ENCODE peak calls at places on chromosome 9, in six cellular contexts. T, M, U, I, P and S are unnamed samples.

GRCh38 chr9:37529111-37529510 is 43.4 kb downstream of the POLR1E start:
- DNase-seq in T (no peak), M (no peak), U (no peak), I (peak; percentile 45), P (no peak), S (peak; percentile 52)

GRCh38 chr9:2087500-2088313 is 72.6 kb downstream of the SMARCA2 start:
- DNase-seq in T (no peak), M (peak; percentile 33), U (peak; percentile 87), I (peak; percentile 71), P (peak; percentile 87), S (peak; percentile 41)

GRCh38 chr9:84439253-84439652 is 98.7 kb upstream of the SLC28A3 start:
- DNase-seq in T (no peak), M (no peak), U (no peak), I (no peak), P (no peak), S (no peak)

GRCh38 chr9:6034954-6035353 is 19.5 kb upstream of the RANBP6 start:
- DNase-seq in T (no peak), M (no peak), U (no peak), I (no peak), P (no peak), S (no peak)

GRCh38 chr9:133331221-133331620 is 4.8 kb downstream of the SURF6 start:
- DNase-seq in T (no peak), M (no peak), U (no peak), I (no peak), P (no peak), S (no peak)

GRCh38 chr9:16030513-16031185 is 477.8 kb downstream of the CCDC171 start:
- DNase-seq in T (peak; percentile 79), M (no peak), U (peak; percentile 49), I (no peak), P (no peak), S (peak; percentile 80)

GRCh38 chr9:94865599-94866456 is 139.3 kb downstream of the AOPEP start:
- DNase-seq in T (no peak), M (peak; percentile 25), U (no peak), I (no peak), P (no peak), S (no peak)

GRCh38 chr9:92563701-92564100 is 27.9 kb upstream of the ECM2 start:
- DNase-seq in T (no peak), M (no peak), U (peak; percentile 28), I (no peak), P (no peak), S (no peak)

GRCh38 chr9:68950188-68950587 is 63.7 kb downstream of the PRKACG start:
- DNase-seq in T (no peak), M (no peak), U (no peak), I (no peak), P (no peak), S (no peak)

GRCh38 chr9:94175669-94176068 is 83.4 kb upstream of the ZNF169 start:
- DNase-seq in T (no peak), M (no peak), U (peak; percentile 57), I (no peak), P (no peak), S (no peak)

GRCh38 chr9:108609227-108609894 is 246.4 kb downstream of the ACTL7B start:
- DNase-seq in T (no peak), M (peak; percentile 5), U (no peak), I (no peak), P (no peak), S (peak; percentile 87)

GRCh38 chr9:92611621-92612275 is 58.2 kb downstream of the IPPK start:
- DNase-seq in T (no peak), M (no peak), U (no peak), I (no peak), P (no peak), S (no peak)

GRCh38 chr9:4021621-4022213 is 278.2 kb downstream of the GLIS3 start:
- DNase-seq in T (no peak), M (no peak), U (no peak), I (no peak), P (no peak), S (no peak)

GRCh38 chr9:127574089-127574921 is 37.8 kb upstream of the STXBP1 start:
- DNase-seq in T (peak; percentile 96), M (peak; percentile 58), U (no peak), I (no peak), P (no peak), S (peak; percentile 94)

GRCh38 chr9:121566401-121567141 is 66.9 kb upstream of the GGTA1 start:
- DNase-seq in T (no peak), M (no peak), U (no peak), I (no peak), P (no peak), S (peak; percentile 97)

GRCh38 chr9:109538346-109538745 is 40.2 kb upstream of the PTPN3 start:
- DNase-seq in T (peak; percentile 20), M (no peak), U (no peak), I (no peak), P (no peak), S (no peak)

GRCh38 chr9:138099803-138100598 is 222.4 kb downstream of the CACNA1B start:
- DNase-seq in T (no peak), M (no peak), U (no peak), I (no peak), P (no peak), S (peak; percentile 58)

GRCh38 chr9:76744336-76744735 is 19.9 kb upstream of the PCA3 start:
- DNase-seq in T (no peak), M (no peak), U (no peak), I (no peak), P (no peak), S (no peak)

GRCh38 chr9:85978496-85978895 is 37.5 kb downstream of the NAA35 start:
- DNase-seq in T (no peak), M (no peak), U (no peak), I (no peak), P (no peak), S (no peak)

GRCh38 chr9:113359385-113359784 is 10.0 kb downstream of the BSPRY start:
- DNase-seq in T (no peak), M (no peak), U (no peak), I (no peak), P (no peak), S (no peak)

GRCh38 chr9:88875394-88875793 is 115.9 kb upstream of the S1PR3 start:
- DNase-seq in T (no peak), M (no peak), U (no peak), I (no peak), P (no peak), S (peak; percentile 3)

GRCh38 chr9:101736723-101737122 is 1.7 kb downstream of the GRIN3A start:
- DNase-seq in T (no peak), M (peak; percentile 72), U (peak; percentile 84), I (no peak), P (peak; percentile 91), S (peak; percentile 37)

GRCh38 chr9:14987858-14988257 is 77.6 kb upstream of the FREM1 start:
- DNase-seq in T (no peak), M (no peak), U (no peak), I (no peak), P (no peak), S (no peak)

GRCh38 chr9:87323933-87324332 is 173.7 kb upstream of the DAPK1 start:
- DNase-seq in T (no peak), M (no peak), U (no peak), I (no peak), P (no peak), S (no peak)

GRCh38 chr9:96186601-96187011 is 115.4 kb downstream of the HSD17B3 start:
- DNase-seq in T (peak; percentile 8), M (peak; percentile 75), U (peak; percentile 72), I (no peak), P (peak; percentile 85), S (peak; percentile 86)

DNA sequence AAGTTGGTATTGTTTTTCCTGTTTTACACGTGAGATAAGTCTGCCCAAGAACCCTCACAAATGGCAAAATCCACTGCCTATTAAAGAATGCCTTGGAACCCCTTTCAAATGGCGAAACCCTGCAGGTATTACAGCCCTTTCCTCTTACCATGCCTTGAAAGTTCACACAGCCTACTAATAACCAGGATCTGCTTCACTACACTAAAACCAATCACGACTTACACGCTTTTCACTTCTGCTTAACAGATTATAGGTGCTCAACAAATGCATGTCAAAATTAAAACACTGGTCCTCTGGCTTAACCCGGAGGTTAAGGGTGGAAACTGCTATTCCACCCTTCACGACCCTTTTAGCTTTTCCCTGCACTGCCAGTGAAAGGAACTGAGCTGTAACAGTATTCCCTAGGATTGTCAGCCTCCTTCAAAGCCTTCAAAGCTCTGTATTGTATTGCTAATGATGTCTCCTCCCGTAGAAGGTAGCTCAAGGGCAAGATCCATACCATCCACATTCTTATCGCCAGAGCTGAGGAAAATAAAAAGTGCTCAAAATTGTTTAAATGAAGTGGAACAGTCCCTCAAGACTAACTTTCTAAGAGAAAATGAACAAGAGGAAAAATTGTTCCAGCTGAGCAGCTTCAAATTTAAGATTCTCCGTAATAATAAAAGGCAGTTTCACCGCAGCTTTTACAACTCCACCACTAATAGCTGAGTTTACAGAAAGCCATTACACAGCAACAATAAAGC is 996 bp downstream of the AUH start:
- DNase-seq in T (no peak), M (peak; percentile 12), U (peak; percentile 84), I (peak; percentile 27), P (peak; percentile 85), S (no peak)
- H3K79me2 ChIP-seq in T (peaks cover 53% of the 10 kb centered on the region), M (peaks cover 52% of the 10 kb centered on the region), U (peaks cover 36% of the 10 kb centered on the region), I (peaks cover 26% of the 10 kb centered on the region), P (peaks cover 49% of the 10 kb centered on the region), S (peaks cover 49% of the 10 kb centered on the region)

DNA sequence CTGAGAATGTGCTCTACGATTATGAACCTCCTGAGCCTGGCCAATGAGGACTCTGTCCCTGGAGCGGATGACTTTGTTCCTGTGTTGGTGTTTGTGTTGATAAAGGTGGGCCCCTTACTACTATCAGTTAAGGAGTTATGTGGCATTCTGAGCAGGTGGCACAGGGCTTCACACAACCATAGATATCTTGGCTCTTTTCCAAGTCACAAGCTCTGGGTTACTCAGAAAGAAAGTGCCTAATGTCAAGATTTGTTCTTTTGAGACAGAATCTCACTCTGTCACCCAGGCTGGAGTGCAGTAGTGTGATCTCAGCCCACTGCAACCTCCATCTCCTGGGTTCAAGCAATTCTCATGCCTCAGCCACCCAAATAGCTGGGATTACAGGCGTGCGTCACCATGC is 99.0 kb downstream of the GAPVD1 start:
- DNase-seq in T (no peak), M (no peak), U (no peak), I (no peak), P (no peak), S (no peak)
- H3K36me3 ChIP-seq in T (peaks cover 26% of the 10 kb centered on the region), M (peaks cover 5% of the 10 kb centered on the region), U (peaks cover 8% of the 10 kb centered on the region), I (peaks cover 80% of the 10 kb centered on the region), P (peaks cover 42% of the 10 kb centered on the region), S (peaks cover 61% of the 10 kb centered on the region)

GRCh38 chr9:134360897-134361296 is 34.6 kb downstream of the RXRA start:
- DNase-seq in T (peak; percentile 79), M (no peak), U (no peak), I (no peak), P (no peak), S (peak; percentile 97)
- H3K79me2 ChIP-seq in T (peaks cover 88% of the 10 kb centered on the region), M (peaks cover 98% of the 10 kb centered on the region), U (peaks cover 2% of the 10 kb centered on the region), I (no peaks in the 10 kb centered on the region), P (peaks cover 58% of the 10 kb centered on the region), S (peaks cover 99% of the 10 kb centered on the region)

GRCh38 chr9:135812961-135813360 is 94.4 kb downstream of the CAMSAP1 start:
- DNase-seq in T (no peak), M (no peak), U (no peak), I (no peak), P (no peak), S (peak; percentile 63)

GRCh38 chr9:135811796-135812195 is 95.5 kb downstream of the CAMSAP1 start:
- DNase-seq in T (no peak), M (no peak), U (no peak), I (no peak), P (no peak), S (no peak)

GRCh38 chr9:135814421-135814820 is 92.9 kb downstream of the CAMSAP1 start:
- DNase-seq in T (no peak), M (no peak), U (no peak), I (no peak), P (no peak), S (peak; percentile 13)

GRCh38 chr9:135815433-135816178 is 91.7 kb downstream of the CAMSAP1 start:
- DNase-seq in T (no peak), M (no peak), U (no peak), I (no peak), P (no peak), S (peak; percentile 62)

GRCh38 chr9:135813671-135814290 is 93.6 kb downstream of the CAMSAP1 start:
- DNase-seq in T (no peak), M (no peak), U (no peak), I (no peak), P (no peak), S (peak; percentile 65)
- H3K36me3 ChIP-seq in T (no peaks in the 10 kb centered on the region), M (no peaks in the 10 kb centered on the region), U (peaks cover 15% of the 10 kb centered on the region), I (peaks cover 76% of the 10 kb centered on the region), P (peaks cover 16% of the 10 kb centered on the region), S (peaks cover 60% of the 10 kb centered on the region)